ENCODE peak calls at places on chromosomes 16 and 17, in four cellular contexts. N is HCT116, L is iPS DF 6.9, Y is breast epithelium. T is an unnamed sample.

GRCh38 chr17:82157046-82158035 is 55.3 kb downstream of the CCDC57 start:
- DNase-seq in N (no peak), L (no peak), Y (no peak), T (no peak)

GRCh38 chr17:44628234-44629188 is 27.8 kb upstream of the MEIOC start:
- DNase-seq in N (no peak), Y (no peak), L (peak; percentile 37), T (no peak)

GRCh38 chr16:57185446-57185944 is 344 bp downstream of the PSME3IP1 start:
- DNase-seq in Y (peak; percentile 63), L (no peak), N (no peak), T (peak; percentile 34)

GRCh38 chr17:72498671-72499210 is 377.9 kb downstream of the SOX9 start:
- DNase-seq in Y (no peak), L (no peak), N (no peak), T (no peak)

GRCh38 chr17:8365143-8365542 is 11.4 kb downstream of the KRABD2 start:
- DNase-seq in L (no peak), Y (no peak), N (no peak), T (no peak)

GRCh38 chr17:73205326-73205980 is 12.6 kb downstream of the COG1 start:
- DNase-seq in N (no peak), Y (no peak), L (no peak), T (no peak)

GRCh38 chr17:6437466-6437865 is 2.5 kb upstream of the AIPL1 start:
- DNase-seq in Y (no peak), N (no peak), L (no peak), T (no peak)

GRCh38 chr16:48903054-48903453 is 293.1 kb upstream of the N4BP1 start:
- DNase-seq in L (no peak), Y (no peak), N (no peak), T (no peak)

GRCh38 chr16:28822520-28823290 is at the start of gene ATXN2L:
- DNase-seq in N (peak; percentile 93), L (peak; percentile 81), Y (peak; percentile 93), T (peak; percentile 94)

GRCh38 chr17:79393358-79394038 is 217.4 kb downstream of the RBFOX3 start:
- DNase-seq in N (peak; percentile 37), L (peak; percentile 47), Y (peak; percentile 86), T (no peak)

GRCh38 chr17:78392295-78392694 is 13.8 kb downstream of the PGS1 start:
- DNase-seq in Y (no peak), N (no peak), L (no peak), T (no peak)
- H3K27ac ChIP-seq in Y (no peak overlapping the region), N (peak overlapping the region; percentile 60), L (no peak overlapping the region), T (no peak overlapping the region)

DNA sequence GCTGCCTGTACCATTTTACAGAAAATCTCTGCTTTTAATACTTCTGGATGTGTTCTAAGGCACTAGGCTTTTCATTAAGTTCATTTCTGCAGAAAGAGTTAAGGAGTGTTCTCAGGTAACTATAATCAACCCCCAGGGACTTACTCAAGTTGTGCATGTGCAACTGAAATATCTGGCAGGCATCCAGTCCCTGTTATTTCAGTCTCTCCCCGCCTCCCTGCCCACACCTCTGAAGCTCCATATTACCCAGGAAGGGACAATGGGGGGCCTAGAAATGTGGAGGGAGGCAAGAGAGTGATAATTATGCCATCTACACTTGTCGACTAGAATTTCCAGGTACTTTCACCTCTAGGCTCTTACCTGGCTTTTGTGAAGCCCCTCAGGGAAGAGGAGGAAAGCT is 432.2 kb downstream of the MAF start:
- DNase-seq in Y (no peak), L (no peak), N (no peak), T (no peak)
- H3K36me3 ChIP-seq in Y (no peaks in the 10 kb centered on the region), L (no peaks in the 10 kb centered on the region), N (no peaks in the 10 kb centered on the region), T (no peaks in the 10 kb centered on the region)

DNA sequence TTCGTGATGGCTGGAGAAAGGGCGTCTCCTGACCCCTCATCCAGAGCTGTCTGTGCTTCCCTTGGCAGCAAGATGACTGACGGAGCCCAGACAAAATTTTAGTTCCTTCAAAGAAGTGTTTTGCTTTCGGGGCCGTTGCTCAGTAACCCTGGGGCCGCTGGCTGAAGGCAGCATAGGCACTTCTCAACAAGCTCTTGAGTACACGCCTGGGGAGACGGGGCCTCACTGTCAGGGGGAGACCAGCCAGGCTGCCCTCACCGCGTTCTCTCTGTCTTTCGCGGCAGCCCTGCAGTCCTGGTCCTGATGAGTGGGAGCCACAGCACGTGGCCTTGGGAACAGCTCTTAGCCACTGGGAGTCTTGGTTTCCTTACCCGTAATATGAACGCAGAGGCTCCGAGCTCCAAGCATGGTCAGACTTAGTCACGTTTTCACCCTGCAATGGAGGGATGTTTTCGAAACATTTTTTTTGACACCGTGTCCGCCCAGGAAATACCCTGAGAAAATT is 86.0 kb downstream of the IRF8 start:
- DNase-seq in N (no peak), L (no peak), Y (peak; percentile 5), T (no peak)
- H3K4me1 ChIP-seq in N (no peaks in the 10 kb centered on the region), L (no peaks in the 10 kb centered on the region), Y (no peaks in the 10 kb centered on the region), T (peaks cover 6% of the 10 kb centered on the region)

GRCh38 chr17:15270628-15271381 is 5.7 kb upstream of the PMP22 start:
- DNase-seq in Y (no peak), L (no peak), N (no peak), T (no peak)

GRCh38 chr17:15269690-15270089 is 4.6 kb upstream of the PMP22 start:
- DNase-seq in L (no peak), N (no peak), Y (no peak), T (no peak)

GRCh38 chr17:15268003-15268402 is 2.9 kb upstream of the PMP22 start:
- DNase-seq in Y (no peak), N (no peak), L (no peak), T (no peak)

GRCh38 chr17:15268465-15268864 is 3.3 kb upstream of the PMP22 start:
- DNase-seq in Y (no peak), L (no peak), N (no peak), T (no peak)

DNA sequence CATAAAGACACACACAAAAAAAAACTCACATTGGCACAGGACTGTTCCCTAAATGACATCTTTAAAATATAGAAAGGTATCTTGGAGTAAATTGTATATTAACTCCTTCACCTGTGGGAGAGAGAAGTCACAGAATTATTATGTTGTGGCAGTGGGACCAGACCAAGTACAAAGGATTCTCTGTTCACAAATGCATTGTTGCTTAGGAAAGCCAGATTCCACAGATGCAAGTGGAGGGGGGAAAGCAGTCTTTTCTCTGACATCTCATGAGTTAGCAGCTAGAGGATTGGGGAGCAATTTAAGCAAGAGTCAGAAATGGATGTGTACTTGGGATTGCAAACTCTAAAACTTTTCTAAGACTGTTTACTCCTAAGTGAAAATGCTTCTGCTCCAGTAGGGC is 4.0 kb upstream of the PMP22 start:
- DNase-seq in L (no peak), N (no peak), Y (no peak), T (no peak)
- H3K27ac ChIP-seq in L (no peak overlapping the region), N (no peak overlapping the region), Y (no peak overlapping the region), T (no peak overlapping the region)

GRCh38 chr17:30274887-30275286 is 16.9 kb downstream of the BLMH start:
- DNase-seq in N (no peak), Y (no peak), L (no peak), T (no peak)
- H3K36me3 ChIP-seq in N (peaks cover 42% of the 10 kb centered on the region), Y (peaks cover 6% of the 10 kb centered on the region), L (no peaks in the 10 kb centered on the region), T (peaks cover 46% of the 10 kb centered on the region)

GRCh38 chr16:4320030-4320429 is 4.2 kb downstream of the GLIS2 start:
- DNase-seq in L (no peak), N (no peak), Y (no peak), T (no peak)
- H3K4me1 ChIP-seq in L (peaks cover 21% of the 10 kb centered on the region), N (peaks cover 58% of the 10 kb centered on the region), Y (peaks cover 41% of the 10 kb centered on the region), T (peaks cover 12% of the 10 kb centered on the region)